ENCODE peak calls at places on chromosomes 5 and 9, in eight cellular contexts. One of them, this sample, is unnamed.

GRCh38 chr5:169591636-169592035 is 8.1 kb downstream of the SPDL1 start:
- DNase-seq in HFFc6: peak; percentile 61
- DNase-seq in amniotic stem cell: no peak
- DNase-seq in H4: no peak
- DNase-seq in NCI-H1417 treated with DMSO at 0.1 percent for 48 hours: no peak
- DNase-seq in stimulated activated CD4-positive, alpha-beta T cell treated with anti-CD3 and anti-CD28 coated beads, Interleukin-4, amount 100 ng/mL, for 1 hour: no peak
- DNase-seq in T-helper 2 cell: no peak
- DNase-seq in LHCN-M2: no peak
- DNase-seq in this sample: no peak

GRCh38 chr5:1795931-1796330 is 3.7 kb downstream of the MRPL36 start:
- DNase-seq in HFFc6: no peak
- DNase-seq in amniotic stem cell: no peak
- DNase-seq in H4: no peak
- DNase-seq in NCI-H1417 treated with DMSO at 0.1 percent for 48 hours: no peak
- DNase-seq in stimulated activated CD4-positive, alpha-beta T cell treated with anti-CD3 and anti-CD28 coated beads, Interleukin-4, amount 100 ng/mL, for 1 hour: no peak
- DNase-seq in T-helper 2 cell: no peak
- DNase-seq in LHCN-M2: no peak
- DNase-seq in this sample: no peak

GRCh38 chr9:94289691-94290090 is 30.6 kb downstream of the ZNF169 start:
- DNase-seq in HFFc6: peak; percentile 71
- DNase-seq in amniotic stem cell: peak; percentile 21
- DNase-seq in H4: no peak
- DNase-seq in NCI-H1417 treated with DMSO at 0.1 percent for 48 hours: no peak
- DNase-seq in stimulated activated CD4-positive, alpha-beta T cell treated with anti-CD3 and anti-CD28 coated beads, Interleukin-4, amount 100 ng/mL, for 1 hour: no peak
- DNase-seq in T-helper 2 cell: no peak
- DNase-seq in LHCN-M2: peak; percentile 16
- DNase-seq in this sample: no peak

GRCh38 chr9:93119953-93120845 is 13.9 kb downstream of the NINJ1 start:
- DNase-seq in HFFc6: peak; percentile 68
- DNase-seq in amniotic stem cell: no peak
- DNase-seq in H4: peak; percentile 95
- DNase-seq in NCI-H1417 treated with DMSO at 0.1 percent for 48 hours: no peak
- DNase-seq in stimulated activated CD4-positive, alpha-beta T cell treated with anti-CD3 and anti-CD28 coated beads, Interleukin-4, amount 100 ng/mL, for 1 hour: no peak
- DNase-seq in T-helper 2 cell: peak; percentile 34
- DNase-seq in LHCN-M2: peak; percentile 94
- DNase-seq in this sample: peak; percentile 80

GRCh38 chr9:98356953-98357352 is 101.5 kb upstream of the TBC1D2 start:
- DNase-seq in HFFc6: peak; percentile 32
- DNase-seq in amniotic stem cell: no peak
- DNase-seq in H4: no peak
- DNase-seq in NCI-H1417 treated with DMSO at 0.1 percent for 48 hours: no peak
- DNase-seq in stimulated activated CD4-positive, alpha-beta T cell treated with anti-CD3 and anti-CD28 coated beads, Interleukin-4, amount 100 ng/mL, for 1 hour: no peak
- DNase-seq in T-helper 2 cell: no peak
- DNase-seq in LHCN-M2: no peak
- DNase-seq in this sample: no peak

GRCh38 chr9:110252509-110253139 is 3.7 kb downstream of the TXN start:
- DNase-seq in HFFc6: no peak
- DNase-seq in amniotic stem cell: no peak
- DNase-seq in H4: peak; percentile 37
- DNase-seq in NCI-H1417 treated with DMSO at 0.1 percent for 48 hours: no peak
- DNase-seq in stimulated activated CD4-positive, alpha-beta T cell treated with anti-CD3 and anti-CD28 coated beads, Interleukin-4, amount 100 ng/mL, for 1 hour: no peak
- DNase-seq in T-helper 2 cell: no peak
- DNase-seq in LHCN-M2: no peak
- DNase-seq in this sample: no peak

GRCh38 chr9:114888599-114888998 is 41.8 kb downstream of the TNFSF8 start:
- DNase-seq in HFFc6: no peak
- DNase-seq in amniotic stem cell: no peak
- DNase-seq in H4: no peak
- DNase-seq in NCI-H1417 treated with DMSO at 0.1 percent for 48 hours: no peak
- DNase-seq in stimulated activated CD4-positive, alpha-beta T cell treated with anti-CD3 and anti-CD28 coated beads, Interleukin-4, amount 100 ng/mL, for 1 hour: no peak
- DNase-seq in T-helper 2 cell: no peak
- DNase-seq in LHCN-M2: no peak
- DNase-seq in this sample: no peak

GRCh38 chr5:66708368-66708767 is 112.2 kb downstream of the MAST4 start:
- DNase-seq in HFFc6: no peak
- DNase-seq in amniotic stem cell: no peak
- DNase-seq in H4: no peak
- DNase-seq in NCI-H1417 treated with DMSO at 0.1 percent for 48 hours: no peak
- DNase-seq in stimulated activated CD4-positive, alpha-beta T cell treated with anti-CD3 and anti-CD28 coated beads, Interleukin-4, amount 100 ng/mL, for 1 hour: no peak
- DNase-seq in T-helper 2 cell: no peak
- DNase-seq in LHCN-M2: no peak
- DNase-seq in this sample: no peak

GRCh38 chr5:79301046-79301712 is 65.2 kb downstream of the JMY start:
- DNase-seq in HFFc6: peak; percentile 4
- DNase-seq in amniotic stem cell: no peak
- DNase-seq in H4: no peak
- DNase-seq in NCI-H1417 treated with DMSO at 0.1 percent for 48 hours: no peak
- DNase-seq in stimulated activated CD4-positive, alpha-beta T cell treated with anti-CD3 and anti-CD28 coated beads, Interleukin-4, amount 100 ng/mL, for 1 hour: no peak
- DNase-seq in T-helper 2 cell: no peak
- DNase-seq in LHCN-M2: peak; percentile 7
- DNase-seq in this sample: peak; percentile 50

GRCh38 chr9:708556-709432 is 132.7 kb upstream of the DMRT1 start:
- DNase-seq in HFFc6: no peak
- DNase-seq in amniotic stem cell: no peak
- DNase-seq in H4: no peak
- DNase-seq in NCI-H1417 treated with DMSO at 0.1 percent for 48 hours: no peak
- DNase-seq in stimulated activated CD4-positive, alpha-beta T cell treated with anti-CD3 and anti-CD28 coated beads, Interleukin-4, amount 100 ng/mL, for 1 hour: no peak
- DNase-seq in T-helper 2 cell: no peak
- DNase-seq in LHCN-M2: no peak
- DNase-seq in this sample: no peak

GRCh38 chr9:79080536-79080935 is 491.2 kb upstream of the TLE4 start:
- DNase-seq in HFFc6: no peak
- DNase-seq in amniotic stem cell: no peak
- DNase-seq in H4: no peak
- DNase-seq in NCI-H1417 treated with DMSO at 0.1 percent for 48 hours: no peak
- DNase-seq in stimulated activated CD4-positive, alpha-beta T cell treated with anti-CD3 and anti-CD28 coated beads, Interleukin-4, amount 100 ng/mL, for 1 hour: no peak
- DNase-seq in T-helper 2 cell: no peak
- DNase-seq in LHCN-M2: peak; percentile 38
- DNase-seq in this sample: no peak

GRCh38 chr9:10130061-10130675 is 482.6 kb downstream of the PTPRD start:
- DNase-seq in HFFc6: peak; percentile 46
- DNase-seq in amniotic stem cell: no peak
- DNase-seq in H4: no peak
- DNase-seq in NCI-H1417 treated with DMSO at 0.1 percent for 48 hours: no peak
- DNase-seq in stimulated activated CD4-positive, alpha-beta T cell treated with anti-CD3 and anti-CD28 coated beads, Interleukin-4, amount 100 ng/mL, for 1 hour: no peak
- DNase-seq in T-helper 2 cell: no peak
- DNase-seq in LHCN-M2: no peak
- DNase-seq in this sample: peak; percentile 69

GRCh38 chr9:113246928-113247327 is 25.6 kb downstream of the SLC31A1 start:
- DNase-seq in HFFc6: no peak
- DNase-seq in amniotic stem cell: no peak
- DNase-seq in H4: no peak
- DNase-seq in NCI-H1417 treated with DMSO at 0.1 percent for 48 hours: no peak
- DNase-seq in stimulated activated CD4-positive, alpha-beta T cell treated with anti-CD3 and anti-CD28 coated beads, Interleukin-4, amount 100 ng/mL, for 1 hour: no peak
- DNase-seq in T-helper 2 cell: no peak
- DNase-seq in LHCN-M2: no peak
- DNase-seq in this sample: no peak

This sample was measured in HS-5.